ENCODE peak calls at places on chromosomes 16 and 17, in six cellular contexts. One of them, this sample, is unnamed.

GRCh38 chr17:39525801-39526506 is 64.7 kb downstream of the CDK12 start:
- DNase-seq in H54: no peak
- DNase-seq in astrocyte of the hippocampus: no peak
- DNase-seq in hepatocyte: no peak
- DNase-seq in left ventricle myocardium inferior: no peak
- DNase-seq in H7: no peak
- DNase-seq in this sample: no peak

GRCh38 chr17:57875109-57876022 is 25.5 kb upstream of the MRPS23 start:
- DNase-seq in H54: peak
- DNase-seq in astrocyte of the hippocampus: peak
- DNase-seq in hepatocyte: peak
- DNase-seq in left ventricle myocardium inferior: peak
- DNase-seq in H7: peak
- DNase-seq in this sample: no peak

GRCh38 chr16:55835578-55835977 is 2.7 kb upstream of the CES1 start:
- DNase-seq in H54: no peak
- DNase-seq in astrocyte of the hippocampus: no peak
- DNase-seq in hepatocyte: peak
- DNase-seq in left ventricle myocardium inferior: peak
- DNase-seq in H7: no peak
- DNase-seq in this sample: no peak

GRCh38 chr17:21272881-21273839 is 11.4 kb upstream of the MAP2K3 start:
- DNase-seq in H54: no peak
- DNase-seq in astrocyte of the hippocampus: no peak
- DNase-seq in hepatocyte: no peak
- DNase-seq in left ventricle myocardium inferior: no peak
- DNase-seq in H7: no peak
- DNase-seq in this sample: no peak

GRCh38 chr17:79791354-79792123 is 5.3 kb downstream of the CBX8 start:
- DNase-seq in H54: no peak
- DNase-seq in astrocyte of the hippocampus: no peak
- DNase-seq in hepatocyte: no peak
- DNase-seq in left ventricle myocardium inferior: no peak
- DNase-seq in H7: peak
- DNase-seq in this sample: no peak

GRCh38 chr17:42819939-42820535 is 4.0 kb downstream of the BECN1 start:
- DNase-seq in H54: no peak
- DNase-seq in astrocyte of the hippocampus: peak
- DNase-seq in hepatocyte: peak
- DNase-seq in left ventricle myocardium inferior: peak
- DNase-seq in H7: peak
- DNase-seq in this sample: peak

GRCh38 chr16:74019608-74020007 is 277.0 kb upstream of the PSMD7 start:
- DNase-seq in H54: no peak
- DNase-seq in astrocyte of the hippocampus: no peak
- DNase-seq in hepatocyte: no peak
- DNase-seq in left ventricle myocardium inferior: no peak
- DNase-seq in H7: peak
- DNase-seq in this sample: no peak

GRCh38 chr16:20409398-20410152 is at the start of gene ACSM5:
- DNase-seq in H54: no peak
- DNase-seq in astrocyte of the hippocampus: no peak
- DNase-seq in hepatocyte: peak
- DNase-seq in left ventricle myocardium inferior: peak
- DNase-seq in H7: peak
- DNase-seq in this sample: no peak

GRCh38 chr17:69175812-69176517 is 34.3 kb upstream of the ABCA6 start:
- DNase-seq in H54: no peak
- DNase-seq in astrocyte of the hippocampus: peak
- DNase-seq in hepatocyte: peak
- DNase-seq in left ventricle myocardium inferior: no peak
- DNase-seq in H7: no peak
- DNase-seq in this sample: no peak

GRCh38 chr17:82807101-82807500 is 32.7 kb downstream of the ZNF750 start:
- DNase-seq in H54: no peak
- DNase-seq in astrocyte of the hippocampus: no peak
- DNase-seq in hepatocyte: no peak
- DNase-seq in left ventricle myocardium inferior: no peak
- DNase-seq in H7: no peak
- DNase-seq in this sample: no peak

GRCh38 chr17:33175565-33175964 is 117.5 kb downstream of the ASIC2 start:
- DNase-seq in H54: no peak
- DNase-seq in astrocyte of the hippocampus: no peak
- DNase-seq in hepatocyte: no peak
- DNase-seq in left ventricle myocardium inferior: no peak
- DNase-seq in H7: no peak
- DNase-seq in this sample: no peak

GRCh38 chr17:18246880-18247612 is 11.5 kb downstream of the FLII start:
- DNase-seq in H54: peak
- DNase-seq in astrocyte of the hippocampus: peak
- DNase-seq in hepatocyte: peak
- DNase-seq in left ventricle myocardium inferior: peak
- DNase-seq in H7: peak
- DNase-seq in this sample: no peak

GRCh38 chr17:74870512-74870911 is 2.3 kb downstream of the FDXR start:
- DNase-seq in H54: no peak
- DNase-seq in astrocyte of the hippocampus: peak
- DNase-seq in hepatocyte: no peak
- DNase-seq in left ventricle myocardium inferior: no peak
- DNase-seq in H7: no peak
- DNase-seq in this sample: no peak

GRCh38 chr16:1773703-1774455 is 945 bp upstream of the MRPS34 start:
- DNase-seq in H54: no peak
- DNase-seq in astrocyte of the hippocampus: peak
- DNase-seq in hepatocyte: no peak
- DNase-seq in left ventricle myocardium inferior: no peak
- DNase-seq in H7: no peak
- DNase-seq in this sample: no peak

GRCh38 chr17:77581480-77581879 is 377.0 kb upstream of the TNRC6C start:
- DNase-seq in H54: no peak
- DNase-seq in astrocyte of the hippocampus: peak
- DNase-seq in hepatocyte: no peak
- DNase-seq in left ventricle myocardium inferior: no peak
- DNase-seq in H7: no peak
- DNase-seq in this sample: no peak

GRCh38 chr17:47235506-47235905 is 18.1 kb upstream of the ITGB3 start:
- DNase-seq in H54: no peak
- DNase-seq in astrocyte of the hippocampus: no peak
- DNase-seq in hepatocyte: no peak
- DNase-seq in left ventricle myocardium inferior: no peak
- DNase-seq in H7: no peak
- DNase-seq in this sample: no peak

GRCh38 chr16:3654249-3654991 is at the start of gene DNASE1:
- DNase-seq in H54: peak
- DNase-seq in astrocyte of the hippocampus: peak
- DNase-seq in hepatocyte: peak
- DNase-seq in left ventricle myocardium inferior: peak
- DNase-seq in H7: peak
- DNase-seq in this sample: peak

GRCh38 chr17:75636381-75637142 is 3.3 kb downstream of the SMIM5 start:
- DNase-seq in H54: no peak
- DNase-seq in astrocyte of the hippocampus: no peak
- DNase-seq in hepatocyte: no peak
- DNase-seq in left ventricle myocardium inferior: peak
- DNase-seq in H7: peak
- DNase-seq in this sample: no peak

GRCh38 chr17:76276461-76277299 is 11.5 kb downstream of the UBALD2 start:
- DNase-seq in H54: peak
- DNase-seq in astrocyte of the hippocampus: peak
- DNase-seq in hepatocyte: no peak
- DNase-seq in left ventricle myocardium inferior: no peak
- DNase-seq in H7: peak
- DNase-seq in this sample: no peak

GRCh38 chr16:16172991-16173390 is 50.3 kb downstream of the ABCC6 start:
- DNase-seq in H54: no peak
- DNase-seq in astrocyte of the hippocampus: no peak
- DNase-seq in hepatocyte: no peak
- DNase-seq in left ventricle myocardium inferior: no peak
- DNase-seq in H7: no peak
- DNase-seq in this sample: no peak

GRCh38 chr17:38921756-38922411 is 3.5 kb upstream of the LASP1NB start:
- DNase-seq in H54: no peak
- DNase-seq in astrocyte of the hippocampus: no peak
- DNase-seq in hepatocyte: no peak
- DNase-seq in left ventricle myocardium inferior: no peak
- DNase-seq in H7: no peak
- DNase-seq in this sample: no peak

GRCh38 chr17:79699386-79700036 is 31.2 kb upstream of the ENPP7 start:
- DNase-seq in H54: no peak
- DNase-seq in astrocyte of the hippocampus: no peak
- DNase-seq in hepatocyte: no peak
- DNase-seq in left ventricle myocardium inferior: no peak
- DNase-seq in H7: peak
- DNase-seq in this sample: no peak

GRCh38 chr17:41402161-41402560 is 4.8 kb upstream of the KRT31 start:
- DNase-seq in H54: no peak
- DNase-seq in astrocyte of the hippocampus: peak
- DNase-seq in hepatocyte: no peak
- DNase-seq in left ventricle myocardium inferior: no peak
- DNase-seq in H7: no peak
- DNase-seq in this sample: no peak

GRCh38 chr16:83955218-83956130 is 2.4 kb downstream of the OSGIN1 start:
- DNase-seq in H54: no peak
- DNase-seq in astrocyte of the hippocampus: peak
- DNase-seq in hepatocyte: no peak
- DNase-seq in left ventricle myocardium inferior: peak
- DNase-seq in H7: no peak
- DNase-seq in this sample: no peak

GRCh38 chr17:14925498-14925897 is 339.6 kb downstream of the PMP22 start:
- DNase-seq in H54: no peak
- DNase-seq in astrocyte of the hippocampus: no peak
- DNase-seq in hepatocyte: no peak
- DNase-seq in left ventricle myocardium inferior: no peak
- DNase-seq in H7: no peak
- DNase-seq in this sample: no peak

GRCh38 chr17:17663160-17664072 is 17.8 kb upstream of the RAI1 start:
- DNase-seq in H54: peak
- DNase-seq in astrocyte of the hippocampus: peak
- DNase-seq in hepatocyte: peak
- DNase-seq in left ventricle myocardium inferior: peak
- DNase-seq in H7: peak
- DNase-seq in this sample: peak

GRCh38 chr16:58518083-58518979 is 3.0 kb downstream of the SETD6 start:
- DNase-seq in H54: no peak
- DNase-seq in astrocyte of the hippocampus: peak
- DNase-seq in hepatocyte: no peak
- DNase-seq in left ventricle myocardium inferior: no peak
- DNase-seq in H7: no peak
- DNase-seq in this sample: no peak

GRCh38 chr16:23835390-23836077 is at the start of gene PRKCB:
- DNase-seq in H54: no peak
- DNase-seq in astrocyte of the hippocampus: peak
- DNase-seq in hepatocyte: peak
- DNase-seq in left ventricle myocardium inferior: peak
- DNase-seq in H7: peak
- DNase-seq in this sample: peak

GRCh38 chr17:64120159-64120558 is 9.8 kb downstream of the ERN1 start:
- DNase-seq in H54: no peak
- DNase-seq in astrocyte of the hippocampus: no peak
- DNase-seq in hepatocyte: no peak
- DNase-seq in left ventricle myocardium inferior: no peak
- DNase-seq in H7: no peak
- DNase-seq in this sample: no peak

GRCh38 chr17:82241183-82241925 is 12.5 kb downstream of the SLC16A3 start:
- DNase-seq in H54: peak
- DNase-seq in astrocyte of the hippocampus: peak
- DNase-seq in hepatocyte: no peak
- DNase-seq in left ventricle myocardium inferior: peak
- DNase-seq in H7: peak
- DNase-seq in this sample: peak

GRCh38 chr16:17724242-17724898 is 253.6 kb upstream of the XYLT1 start:
- DNase-seq in H54: no peak
- DNase-seq in astrocyte of the hippocampus: peak
- DNase-seq in hepatocyte: no peak
- DNase-seq in left ventricle myocardium inferior: no peak
- DNase-seq in H7: no peak
- DNase-seq in this sample: no peak

GRCh38 chr17:79461041-79461440 is 149.8 kb downstream of the RBFOX3 start:
- DNase-seq in H54: peak
- DNase-seq in astrocyte of the hippocampus: peak
- DNase-seq in hepatocyte: no peak
- DNase-seq in left ventricle myocardium inferior: no peak
- DNase-seq in H7: no peak
- DNase-seq in this sample: no peak

GRCh38 chr17:16141685-16142084 is 73.6 kb downstream of the NCOR1 start:
- DNase-seq in H54: no peak
- DNase-seq in astrocyte of the hippocampus: no peak
- DNase-seq in hepatocyte: no peak
- DNase-seq in left ventricle myocardium inferior: no peak
- DNase-seq in H7: no peak
- DNase-seq in this sample: no peak

GRCh38 chr17:8467527-8467926 is 31.8 kb downstream of the NDEL1 start:
- DNase-seq in H54: no peak
- DNase-seq in astrocyte of the hippocampus: no peak
- DNase-seq in hepatocyte: no peak
- DNase-seq in left ventricle myocardium inferior: no peak
- DNase-seq in H7: peak
- DNase-seq in this sample: no peak

GRCh38 chr17:10149573-10150399 is 48.6 kb downstream of the GAS7 start:
- DNase-seq in H54: no peak
- DNase-seq in astrocyte of the hippocampus: peak
- DNase-seq in hepatocyte: no peak
- DNase-seq in left ventricle myocardium inferior: no peak
- DNase-seq in H7: no peak
- DNase-seq in this sample: peak

GRCh38 chr16:84827131-84827574 is 7.4 kb downstream of the CRISPLD2 start:
- DNase-seq in H54: no peak
- DNase-seq in astrocyte of the hippocampus: no peak
- DNase-seq in hepatocyte: peak
- DNase-seq in left ventricle myocardium inferior: no peak
- DNase-seq in H7: no peak
- DNase-seq in this sample: no peak

This sample was measured in immature natural killer cell.